ENCODE peak calls at places on chromosomes 13 and 19, in ten cellular contexts. One of them, this sample, is unnamed.
A peak's percentile ranks its signal among the peaks of the same experiment; 100 is the strongest.

GRCh38 chr13:97125810-97126738 is 96.1 kb upstream of the MBNL2 start:
- DNase-seq in cardiac muscle cell: no peak
- DNase-seq in adrenal gland: no peak
- DNase-seq in uterus: peak; percentile 76
- DNase-seq in H9: no peak
- DNase-seq in Peyer's patch: no peak
- DNase-seq in tibial artery: no peak
- DNase-seq in CD8-positive, alpha-beta T cell: no peak
- DNase-seq in thoracic aorta: no peak
- DNase-seq in IMR-90: peak; percentile 39
- DNase-seq in this sample: no peak

GRCh38 chr13:67549331-67549730 is 319.2 kb upstream of the PCDH9 start:
- DNase-seq in cardiac muscle cell: no peak
- DNase-seq in adrenal gland: no peak
- DNase-seq in uterus: no peak
- DNase-seq in H9: no peak
- DNase-seq in Peyer's patch: no peak
- DNase-seq in tibial artery: no peak
- DNase-seq in CD8-positive, alpha-beta T cell: no peak
- DNase-seq in thoracic aorta: no peak
- DNase-seq in IMR-90: peak; percentile 91
- DNase-seq in this sample: no peak

GRCh38 chr19:27974082-27974513 is 1238.9 kb downstream of the UQCRFS1 start:
- DNase-seq in cardiac muscle cell: peak; percentile 63
- DNase-seq in adrenal gland: peak; percentile 46
- DNase-seq in uterus: no peak
- DNase-seq in H9: peak; percentile 44
- DNase-seq in Peyer's patch: no peak
- DNase-seq in tibial artery: no peak
- DNase-seq in CD8-positive, alpha-beta T cell: no peak
- DNase-seq in thoracic aorta: no peak
- DNase-seq in IMR-90: no peak
- DNase-seq in this sample: no peak

GRCh38 chr19:45876411-45877197 is 9.3 kb downstream of the IRF2BP1 start:
- DNase-seq in cardiac muscle cell: peak; percentile 41
- DNase-seq in adrenal gland: no peak
- DNase-seq in uterus: no peak
- DNase-seq in H9: peak; percentile 60
- DNase-seq in Peyer's patch: no peak
- DNase-seq in tibial artery: no peak
- DNase-seq in CD8-positive, alpha-beta T cell: no peak
- DNase-seq in thoracic aorta: no peak
- DNase-seq in IMR-90: peak; percentile 16
- DNase-seq in this sample: peak; percentile 82

GRCh38 chr13:79525458-79525857 is 44.5 kb downstream of the NDFIP2 start:
- DNase-seq in cardiac muscle cell: no peak
- DNase-seq in adrenal gland: no peak
- DNase-seq in uterus: no peak
- DNase-seq in H9: no peak
- DNase-seq in Peyer's patch: no peak
- DNase-seq in tibial artery: no peak
- DNase-seq in CD8-positive, alpha-beta T cell: no peak
- DNase-seq in thoracic aorta: no peak
- DNase-seq in IMR-90: no peak
- DNase-seq in this sample: no peak

GRCh38 chr13:53612200-53612599 is 583.6 kb downstream of the OLFM4 start:
- DNase-seq in cardiac muscle cell: no peak
- DNase-seq in adrenal gland: no peak
- DNase-seq in uterus: no peak
- DNase-seq in H9: no peak
- DNase-seq in Peyer's patch: no peak
- DNase-seq in tibial artery: no peak
- DNase-seq in CD8-positive, alpha-beta T cell: no peak
- DNase-seq in thoracic aorta: no peak
- DNase-seq in IMR-90: no peak
- DNase-seq in this sample: no peak

GRCh38 chr19:32816555-32817099 is 52.9 kb downstream of the SLC7A9 start:
- DNase-seq in cardiac muscle cell: no peak
- DNase-seq in adrenal gland: no peak
- DNase-seq in uterus: no peak
- DNase-seq in H9: peak; percentile 53
- DNase-seq in Peyer's patch: no peak
- DNase-seq in tibial artery: no peak
- DNase-seq in CD8-positive, alpha-beta T cell: no peak
- DNase-seq in thoracic aorta: no peak
- DNase-seq in IMR-90: no peak
- DNase-seq in this sample: no peak

GRCh38 chr13:30638301-30638700 is 20.6 kb downstream of the USPL1 start:
- DNase-seq in cardiac muscle cell: no peak
- DNase-seq in adrenal gland: no peak
- DNase-seq in uterus: no peak
- DNase-seq in H9: no peak
- DNase-seq in Peyer's patch: no peak
- DNase-seq in tibial artery: no peak
- DNase-seq in CD8-positive, alpha-beta T cell: no peak
- DNase-seq in thoracic aorta: no peak
- DNase-seq in IMR-90: no peak
- DNase-seq in this sample: no peak

GRCh38 chr13:33186851-33187250 is 98.7 kb downstream of the STARD13 start:
- DNase-seq in cardiac muscle cell: no peak
- DNase-seq in adrenal gland: no peak
- DNase-seq in uterus: no peak
- DNase-seq in H9: no peak
- DNase-seq in Peyer's patch: no peak
- DNase-seq in tibial artery: no peak
- DNase-seq in CD8-positive, alpha-beta T cell: no peak
- DNase-seq in thoracic aorta: no peak
- DNase-seq in IMR-90: peak; percentile 89
- DNase-seq in this sample: no peak

GRCh38 chr13:26247011-26247410 is 6.9 kb upstream of the CDK8 start:
- DNase-seq in cardiac muscle cell: no peak
- DNase-seq in adrenal gland: no peak
- DNase-seq in uterus: no peak
- DNase-seq in H9: no peak
- DNase-seq in Peyer's patch: no peak
- DNase-seq in tibial artery: no peak
- DNase-seq in CD8-positive, alpha-beta T cell: no peak
- DNase-seq in thoracic aorta: no peak
- DNase-seq in IMR-90: no peak
- DNase-seq in this sample: no peak

GRCh38 chr13:41075034-41075433 is 13.7 kb downstream of the WBP4 start:
- DNase-seq in cardiac muscle cell: peak; percentile 64
- DNase-seq in adrenal gland: no peak
- DNase-seq in uterus: no peak
- DNase-seq in H9: no peak
- DNase-seq in Peyer's patch: peak; percentile 38
- DNase-seq in tibial artery: no peak
- DNase-seq in CD8-positive, alpha-beta T cell: peak; percentile 49
- DNase-seq in thoracic aorta: no peak
- DNase-seq in IMR-90: peak; percentile 49
- DNase-seq in this sample: no peak

GRCh38 chr19:55362990-55363716 is at the start of gene GARIN5B:
- DNase-seq in cardiac muscle cell: no peak
- DNase-seq in adrenal gland: no peak
- DNase-seq in uterus: no peak
- DNase-seq in H9: no peak
- DNase-seq in Peyer's patch: no peak
- DNase-seq in tibial artery: no peak
- DNase-seq in CD8-positive, alpha-beta T cell: no peak
- DNase-seq in thoracic aorta: no peak
- DNase-seq in IMR-90: no peak
- DNase-seq in this sample: no peak

GRCh38 chr19:55365245-55365644 is 2.2 kb upstream of the GARIN5B start:
- DNase-seq in cardiac muscle cell: no peak
- DNase-seq in adrenal gland: no peak
- DNase-seq in uterus: no peak
- DNase-seq in H9: no peak
- DNase-seq in Peyer's patch: no peak
- DNase-seq in tibial artery: no peak
- DNase-seq in CD8-positive, alpha-beta T cell: no peak
- DNase-seq in thoracic aorta: no peak
- DNase-seq in IMR-90: no peak
- DNase-seq in this sample: no peak

GRCh38 chr19:55358943-55359908 is 3.8 kb downstream of the GARIN5B start:
- DNase-seq in cardiac muscle cell: no peak
- DNase-seq in adrenal gland: no peak
- DNase-seq in uterus: no peak
- DNase-seq in H9: no peak
- DNase-seq in Peyer's patch: no peak
- DNase-seq in tibial artery: no peak
- DNase-seq in CD8-positive, alpha-beta T cell: no peak
- DNase-seq in thoracic aorta: no peak
- DNase-seq in IMR-90: no peak
- DNase-seq in this sample: no peak

GRCh38 chr19:55360902-55361301 is 2.2 kb downstream of the GARIN5B start:
- DNase-seq in cardiac muscle cell: no peak
- DNase-seq in adrenal gland: no peak
- DNase-seq in uterus: no peak
- DNase-seq in H9: no peak
- DNase-seq in Peyer's patch: no peak
- DNase-seq in tibial artery: no peak
- DNase-seq in CD8-positive, alpha-beta T cell: no peak
- DNase-seq in thoracic aorta: no peak
- DNase-seq in IMR-90: no peak
- DNase-seq in this sample: no peak

DNA sequence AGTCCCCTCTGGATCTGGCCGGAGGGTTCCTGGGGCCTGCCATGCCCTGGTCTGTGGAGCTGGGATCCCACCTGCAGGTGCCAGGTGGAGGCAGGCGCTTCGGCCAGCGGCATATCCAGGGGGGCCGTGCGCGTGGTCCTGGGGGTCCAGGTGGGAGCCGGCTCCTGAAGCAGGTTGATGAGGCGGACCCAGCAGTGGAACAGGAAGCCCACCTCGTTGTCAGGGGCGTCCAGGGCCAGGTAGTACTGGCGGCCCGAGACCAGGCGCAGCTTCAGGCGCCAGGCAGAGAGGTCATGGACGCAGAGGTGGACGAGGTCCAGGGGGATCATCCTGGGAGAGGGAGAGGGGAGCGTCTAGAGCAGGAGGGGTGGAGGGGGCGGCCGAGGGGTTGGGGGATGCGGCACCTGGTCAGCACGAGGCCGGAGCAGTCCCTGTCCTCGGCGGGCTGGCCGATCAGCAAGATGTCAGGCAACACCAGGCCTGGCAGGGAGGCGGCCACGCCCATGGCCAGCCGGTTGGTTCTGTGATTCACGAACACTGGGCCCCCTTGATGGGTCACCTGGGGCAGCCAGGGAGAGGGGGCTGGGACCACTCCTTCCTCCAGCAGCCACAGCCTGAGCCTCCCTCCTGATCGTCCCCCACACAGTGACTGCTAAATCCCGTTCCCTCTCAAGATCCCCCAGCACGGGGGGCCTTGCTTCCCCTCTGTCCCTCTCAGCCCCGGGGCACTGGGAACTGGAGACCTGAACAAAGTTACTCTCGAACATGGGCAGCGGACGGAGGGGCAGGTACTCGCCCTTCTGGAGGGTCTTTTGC is 678 bp downstream of the GARIN5B start:
- DNase-seq in cardiac muscle cell: no peak
- DNase-seq in adrenal gland: no peak
- DNase-seq in uterus: no peak
- DNase-seq in H9: no peak
- DNase-seq in Peyer's patch: no peak
- DNase-seq in tibial artery: no peak
- DNase-seq in CD8-positive, alpha-beta T cell: no peak
- DNase-seq in thoracic aorta: no peak
- DNase-seq in IMR-90: no peak
- DNase-seq in this sample: no peak
- TF ChIP-seq CTCF in cardiac muscle cell: no peak
- TF ChIP-seq CTCF in adrenal gland: no peak
- TF ChIP-seq CTCF in uterus: no peak
- TF ChIP-seq CTCF in H9: no peak
- TF ChIP-seq CTCF in Peyer's patch: no peak
- TF ChIP-seq CTCF in tibial artery: no peak
- TF ChIP-seq CTCF in CD8-positive, alpha-beta T cell: no peak
- TF ChIP-seq CTCF in thoracic aorta: no peak
- TF ChIP-seq CTCF in IMR-90: no peak
- TF ChIP-seq CTCF in this sample: no peak

GRCh38 chr19:16623576-16623975 is 4.4 kb downstream of the MED26 start:
- DNase-seq in cardiac muscle cell: no peak
- DNase-seq in adrenal gland: no peak
- DNase-seq in uterus: no peak
- DNase-seq in H9: no peak
- DNase-seq in Peyer's patch: no peak
- DNase-seq in tibial artery: no peak
- DNase-seq in CD8-positive, alpha-beta T cell: no peak
- DNase-seq in thoracic aorta: no peak
- DNase-seq in IMR-90: no peak
- DNase-seq in this sample: no peak
- H3K4me1 ChIP-seq in cardiac muscle cell: peaks cover 5% of the 10 kb centered on the region
- H3K4me1 ChIP-seq in adrenal gland: peaks cover 54% of the 10 kb centered on the region
- H3K4me1 ChIP-seq in uterus: peaks cover 19% of the 10 kb centered on the region
- H3K4me1 ChIP-seq in H9: no peaks in the 10 kb centered on the region
- H3K4me1 ChIP-seq in Peyer's patch: peaks cover 6% of the 10 kb centered on the region
- H3K4me1 ChIP-seq in tibial artery: peaks cover 30% of the 10 kb centered on the region
- H3K4me1 ChIP-seq in CD8-positive, alpha-beta T cell: peaks cover 26% of the 10 kb centered on the region
- H3K4me1 ChIP-seq in thoracic aorta: peaks cover 36% of the 10 kb centered on the region
- H3K4me1 ChIP-seq in IMR-90: peaks cover 3% of the 10 kb centered on the region
- H3K4me1 ChIP-seq in this sample: peaks cover 6% of the 10 kb centered on the region

GRCh38 chr19:21758296-21758695 is 9.1 kb downstream of the ZNF100 start:
- DNase-seq in cardiac muscle cell: no peak
- DNase-seq in adrenal gland: no peak
- DNase-seq in uterus: no peak
- DNase-seq in H9: no peak
- DNase-seq in Peyer's patch: no peak
- DNase-seq in tibial artery: no peak
- DNase-seq in CD8-positive, alpha-beta T cell: no peak
- DNase-seq in thoracic aorta: no peak
- DNase-seq in IMR-90: no peak
- DNase-seq in this sample: no peak
- TF ChIP-seq CTCF in cardiac muscle cell: no peak
- TF ChIP-seq CTCF in adrenal gland: no peak
- TF ChIP-seq CTCF in uterus: no peak
- TF ChIP-seq CTCF in H9: no peak
- TF ChIP-seq CTCF in Peyer's patch: no peak
- TF ChIP-seq CTCF in tibial artery: no peak
- TF ChIP-seq CTCF in CD8-positive, alpha-beta T cell: no peak
- TF ChIP-seq CTCF in thoracic aorta: no peak
- TF ChIP-seq CTCF in IMR-90: no peak
- TF ChIP-seq CTCF in this sample: no peak

GRCh38 chr19:10763828-10764339 is 46.0 kb downstream of the DNM2 start:
- DNase-seq in cardiac muscle cell: no peak
- DNase-seq in adrenal gland: no peak
- DNase-seq in uterus: no peak
- DNase-seq in H9: no peak
- DNase-seq in Peyer's patch: no peak
- DNase-seq in tibial artery: no peak
- DNase-seq in CD8-positive, alpha-beta T cell: no peak
- DNase-seq in thoracic aorta: no peak
- DNase-seq in IMR-90: no peak
- DNase-seq in this sample: no peak
- H3K4me1 ChIP-seq in cardiac muscle cell: peaks cover 4% of the 10 kb centered on the region
- H3K4me1 ChIP-seq in adrenal gland: peaks cover 72% of the 10 kb centered on the region
- H3K4me1 ChIP-seq in uterus: peaks cover 9% of the 10 kb centered on the region
- H3K4me1 ChIP-seq in H9: no peaks in the 10 kb centered on the region
- H3K4me1 ChIP-seq in Peyer's patch: peaks cover 28% of the 10 kb centered on the region
- H3K4me1 ChIP-seq in tibial artery: peaks cover 46% of the 10 kb centered on the region
- H3K4me1 ChIP-seq in CD8-positive, alpha-beta T cell: peaks cover 56% of the 10 kb centered on the region
- H3K4me1 ChIP-seq in thoracic aorta: peaks cover 61% of the 10 kb centered on the region
- H3K4me1 ChIP-seq in IMR-90: peaks cover 8% of the 10 kb centered on the region
- H3K4me1 ChIP-seq in this sample: peaks cover 11% of the 10 kb centered on the region

GRCh38 chr13:94478913-94479312 is 569 bp downstream of the DCT start:
- DNase-seq in cardiac muscle cell: no peak
- DNase-seq in adrenal gland: no peak
- DNase-seq in uterus: no peak
- DNase-seq in H9: no peak
- DNase-seq in Peyer's patch: no peak
- DNase-seq in tibial artery: no peak
- DNase-seq in CD8-positive, alpha-beta T cell: no peak
- DNase-seq in thoracic aorta: no peak
- DNase-seq in IMR-90: no peak
- DNase-seq in this sample: no peak
- TF ChIP-seq CTCF in cardiac muscle cell: no peak
- TF ChIP-seq CTCF in adrenal gland: no peak
- TF ChIP-seq CTCF in uterus: no peak
- TF ChIP-seq CTCF in H9: no peak
- TF ChIP-seq CTCF in Peyer's patch: no peak
- TF ChIP-seq CTCF in tibial artery: no peak
- TF ChIP-seq CTCF in CD8-positive, alpha-beta T cell: no peak
- TF ChIP-seq CTCF in thoracic aorta: no peak
- TF ChIP-seq CTCF in IMR-90: no peak
- TF ChIP-seq CTCF in this sample: no peak